ENCODE peak calls at places on chromosomes 1 and 21, in ten cellular contexts. J is mesothelial cell of epicardium, D is T-cell, G is astrocyte of the cerebellum, U is NB4, Q is hypothalamus, K is upper lobe of right lung, E is lower leg skin, S is HuH-7, W is fibroblast of the conjunctiva. C is an unnamed sample.

GRCh38 chr1:6490181-6491075 is 1.0 kb downstream of the PLEKHG5 start:
- DNase-seq in J (peak), D (peak), G (peak), U (peak), Q (peak), K (peak), E (peak), S (peak), W (no peak), C (peak)

GRCh38 chr1:228902781-228903572 is 167.7 kb downstream of the RHOU start:
- DNase-seq in J (no peak), D (no peak), G (peak), U (no peak), Q (peak), K (no peak), E (peak), S (no peak), W (peak), C (peak)

GRCh38 chr1:243718893-243719292 is 131.2 kb downstream of the AKT3 start:
- DNase-seq in J (no peak), D (no peak), G (peak), U (no peak), Q (no peak), K (no peak), E (no peak), S (no peak), W (no peak), C (peak)

GRCh38 chr1:161720341-161720887 is 930 bp upstream of the FCRLB start:
- DNase-seq in J (no peak), D (no peak), G (no peak), U (no peak), Q (no peak), K (no peak), E (no peak), S (no peak), W (no peak), C (no peak)

GRCh38 chr1:241934843-241935242 is 22.7 kb upstream of the BECN2 start:
- DNase-seq in J (no peak), D (no peak), G (no peak), U (no peak), Q (no peak), K (no peak), E (no peak), S (no peak), W (no peak), C (no peak)

GRCh38 chr1:30856260-30856790 is 52.2 kb downstream of the SDC3 start:
- DNase-seq in J (no peak), D (no peak), G (no peak), U (no peak), Q (no peak), K (no peak), E (no peak), S (no peak), W (no peak), C (no peak)

GRCh38 chr1:15173863-15174614 is 20.5 kb downstream of the TMEM51 start:
- DNase-seq in J (no peak), D (no peak), G (no peak), U (no peak), Q (no peak), K (peak), E (no peak), S (no peak), W (no peak), C (peak)

GRCh38 chr21:45971487-45972352 is 9.8 kb upstream of the COL6A1 start:
- DNase-seq in J (no peak), D (no peak), G (no peak), U (no peak), Q (no peak), K (peak), E (peak), S (no peak), W (peak), C (no peak)

GRCh38 chr1:81802601-81803422 is 2.1 kb downstream of the ADGRL2 start:
- DNase-seq in J (peak), D (no peak), G (no peak), U (no peak), Q (peak), K (peak), E (peak), S (peak), W (no peak), C (peak)

GRCh38 chr1:229342902-229343587 is at the start of gene CCSAP:
- DNase-seq in J (peak), D (peak), G (no peak), U (peak), Q (peak), K (peak), E (peak), S (peak), W (no peak), C (peak)

GRCh38 chr1:198359024-198359653 is 181.3 kb downstream of the ATP6V1G3 start:
- DNase-seq in J (no peak), D (no peak), G (no peak), U (peak), Q (no peak), K (no peak), E (no peak), S (no peak), W (peak), C (peak)